ENCODE peak calls at places on chromosomes 1 and 21, in ten cellular contexts. N is breast epithelium, A is A549, P is prostate gland, J is transverse colon, L is Peyer's patch, M is HCT116, Y is ovary, C is sigmoid colon, K is endothelial cell of umbilical vein. G is an unnamed sample.

GRCh38 chr1:109901508-109902145 is 9.0 kb upstream of the CSF1 start:
- DNase-seq in N (peak), L (peak), M (no peak), A (no peak), P (no peak), J (peak), K (no peak), C (no peak), Y (no peak), G (no peak)

GRCh38 chr1:151919246-151919645 is 9.9 kb upstream of the THEM4 start:
- DNase-seq in M (no peak), L (no peak), C (no peak), J (no peak), Y (no peak), K (no peak), A (no peak), P (no peak), N (no peak), G (no peak)

GRCh38 chr1:232585486-232585885 is 44.4 kb downstream of the SIPA1L2 start:
- DNase-seq in Y (no peak), L (no peak), N (no peak), M (no peak), J (no peak), K (no peak), C (no peak), A (no peak), P (no peak), G (no peak)

GRCh38 chr21:38311091-38311490 is 54.3 kb downstream of the KCNJ15 start:
- DNase-seq in J (no peak), C (no peak), L (no peak), A (no peak), Y (no peak), K (no peak), P (no peak), M (no peak), N (no peak), G (no peak)

GRCh38 chr1:173562813-173563212 is 40.1 kb downstream of the SLC9C2 start:
- DNase-seq in A (peak), J (no peak), Y (no peak), K (no peak), N (no peak), P (no peak), M (no peak), L (no peak), C (no peak), G (no peak)

GRCh38 chr1:59044535-59045121 is 252.3 kb upstream of the FGGY start:
- DNase-seq in N (no peak), C (no peak), Y (no peak), K (no peak), P (no peak), J (no peak), A (no peak), L (no peak), M (no peak), G (no peak)

GRCh38 chr1:160625321-160625720 is 21.5 kb downstream of the SLAMF1 start:
- DNase-seq in M (no peak), C (no peak), A (no peak), P (no peak), J (no peak), L (no peak), Y (no peak), K (no peak), N (no peak), G (no peak)

GRCh38 chr1:231682761-231683160 is 56.2 kb downstream of the DISC1 start:
- DNase-seq in P (no peak), Y (no peak), L (no peak), N (no peak), M (no peak), K (no peak), C (no peak), A (no peak), J (no peak), G (no peak)

GRCh38 chr1:40508375-40509341 is at the start of gene EXO5:
- DNase-seq in J (peak), A (peak), P (peak), K (peak), Y (peak), C (peak), L (peak), N (peak), M (no peak), G (peak)
- TF ChIP-seq POLR2A in J (peak), A (peak), P (peak), K (peak), Y (no peak), C (peak), L (no peak), N (no peak), M (no peak), G (no peak)

GRCh38 chr1:145960468-145961108 is 2.8 kb upstream of the LIX1L start:
- DNase-seq in C (peak), P (peak), K (peak), A (peak), L (peak), Y (peak), M (no peak), J (peak), N (peak), G (peak)
- TF ChIP-seq POLR2A in C (peak), P (peak), K (no peak), A (peak), L (peak), Y (peak), M (no peak), J (peak), N (peak), G (no peak)

DNA sequence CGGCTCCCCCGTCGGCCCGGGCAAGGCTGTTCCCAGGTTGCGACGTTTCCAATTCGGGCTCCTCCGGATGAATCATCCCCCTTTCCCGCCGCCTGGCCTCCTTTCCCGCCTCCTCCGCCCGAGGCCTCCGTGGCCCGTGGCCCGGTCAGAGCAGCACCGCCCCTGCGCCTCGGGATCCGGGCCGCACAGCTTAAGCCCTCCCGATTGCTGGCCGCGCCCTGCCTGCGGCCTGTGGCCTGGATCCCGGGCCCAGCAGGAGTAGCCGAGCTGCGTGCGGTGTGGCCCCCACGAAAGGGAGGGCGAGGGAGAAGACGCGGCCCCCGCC is 1.1 kb downstream of the TMEM200B start:
- DNase-seq in K (peak), M (no peak), Y (peak), N (peak), A (no peak), L (peak), J (peak), C (peak), P (no peak), G (peak)
- TF ChIP-seq POLR2A in K (no peak), M (no peak), Y (peak), N (no peak), A (no peak), L (no peak), J (peak), C (no peak), P (no peak), G (no peak)

DNA sequence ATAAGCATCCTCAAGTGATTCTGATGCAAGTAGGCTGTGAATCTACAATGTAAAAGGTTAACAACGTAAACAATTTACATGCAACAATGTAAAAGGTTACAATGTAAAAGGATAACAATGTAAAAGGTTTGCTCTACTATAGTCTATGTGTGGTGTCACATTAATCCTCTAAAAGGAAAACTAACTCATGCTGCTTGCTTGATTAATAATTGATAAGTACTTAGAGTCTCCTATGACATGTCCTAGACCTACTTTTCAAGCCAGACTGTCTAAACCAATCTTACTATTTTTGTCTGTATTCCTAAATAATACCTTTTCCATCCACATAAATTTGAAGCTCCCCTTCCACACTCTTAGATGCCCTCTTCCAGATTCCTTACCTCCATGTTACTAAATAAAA is 606.8 kb downstream of the LTN1 start:
- DNase-seq in J (no peak), C (no peak), M (no peak), Y (no peak), K (no peak), A (no peak), P (no peak), L (no peak), N (no peak), G (no peak)
- TF ChIP-seq POLR2A in J (no peak), C (no peak), M (no peak), Y (no peak), K (no peak), A (no peak), P (no peak), L (no peak), N (no peak), G (no peak)

DNA sequence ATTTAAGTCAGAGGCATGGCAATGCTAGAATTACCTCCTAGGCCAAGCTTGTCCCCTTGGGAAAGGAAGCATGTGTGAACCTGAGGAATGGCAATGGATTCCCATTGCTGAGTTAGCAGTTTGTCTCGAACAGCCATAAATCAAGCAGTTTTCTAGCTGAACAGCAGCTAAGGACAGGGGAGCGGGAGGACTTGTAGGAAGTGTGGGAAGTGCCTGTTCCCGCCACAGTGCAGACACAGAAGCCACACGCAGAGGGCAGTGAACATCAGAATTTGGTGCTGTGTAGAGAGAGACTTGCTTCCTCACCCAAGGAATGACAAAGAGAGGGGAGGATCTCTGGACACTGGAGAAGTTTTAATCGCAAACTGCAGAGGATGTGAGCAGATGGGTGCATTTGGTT is 3.8 kb downstream of the PHGDH start:
- DNase-seq in M (no peak), N (no peak), K (no peak), L (no peak), J (no peak), P (no peak), Y (no peak), C (no peak), A (no peak), G (peak)
- TF ChIP-seq POLR2A in M (no peak), N (no peak), K (no peak), L (no peak), J (no peak), P (no peak), Y (no peak), C (no peak), A (no peak), G (no peak)

GRCh38 chr1:242610209-242610608 is 85.7 kb upstream of the PLD5 start:
- DNase-seq in N (no peak), C (no peak), Y (no peak), M (no peak), J (no peak), P (no peak), L (no peak), A (no peak), K (no peak), G (no peak)
- TF ChIP-seq POLR2A in N (no peak), C (no peak), Y (no peak), M (no peak), J (no peak), P (no peak), L (no peak), A (no peak), K (no peak), G (no peak)

DNA sequence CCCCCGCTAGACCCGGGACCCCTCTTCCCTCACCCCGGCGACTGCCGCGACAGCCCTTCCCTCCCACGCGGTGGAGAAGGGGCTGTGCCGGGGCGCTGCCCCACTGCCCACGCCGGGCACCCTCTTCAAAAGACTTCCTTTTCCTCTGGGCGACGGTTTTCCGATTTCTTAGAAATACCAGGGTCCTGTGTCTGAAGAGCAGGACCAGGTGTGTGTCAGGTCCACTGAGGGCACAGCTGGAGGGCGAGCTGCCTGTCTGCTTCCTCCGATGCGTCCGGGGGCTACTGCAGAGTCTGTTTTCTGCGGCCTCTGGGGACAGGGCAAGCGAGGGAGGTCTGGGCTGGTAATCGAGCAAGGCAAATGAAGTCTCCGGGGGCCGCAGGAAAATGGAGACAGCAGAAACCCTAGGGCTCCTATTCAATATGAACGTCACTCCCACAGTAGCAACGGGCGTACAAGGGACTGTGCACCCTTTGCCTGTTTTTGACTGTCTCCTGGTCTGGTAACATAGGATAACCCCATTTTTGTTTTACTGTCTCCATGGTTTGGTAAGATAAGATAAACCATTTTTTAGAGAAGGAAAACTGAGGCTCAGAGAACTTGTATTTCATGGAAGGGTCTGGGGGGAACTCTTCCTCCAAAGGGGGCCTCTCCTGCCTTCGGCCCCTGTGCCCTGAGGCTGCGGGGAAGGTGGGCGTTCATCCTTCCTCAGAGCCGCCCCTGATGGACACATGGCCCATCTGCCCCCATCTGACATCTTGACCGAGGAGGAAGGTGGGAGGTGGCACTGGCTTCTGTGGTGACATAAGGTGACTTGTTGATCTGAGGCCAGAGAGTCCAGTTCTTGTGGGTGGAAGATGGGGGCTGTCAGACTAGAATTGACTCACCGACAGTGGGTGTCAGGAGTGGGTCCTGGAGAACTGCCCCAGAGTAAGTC is 970 bp downstream of the TNFRSF1B start:
- DNase-seq in J (no peak), Y (no peak), N (no peak), P (no peak), L (no peak), K (no peak), C (no peak), M (no peak), A (no peak), G (no peak)
- TF ChIP-seq POLR2A in J (no peak), Y (no peak), N (no peak), P (no peak), L (no peak), K (no peak), C (no peak), M (no peak), A (no peak), G (no peak)